ENCODE peak calls at places on chromosome 15, in nine cellular contexts. V is stimulated activated CD4-positive, alpha-beta T cell treated with anti-CD3 and anti-CD28 coated beads, Interleukin-4, amount 100 ng/mL, for 48 hours; H is CD4-positive, alpha-beta memory T cell; G is endothelial cell of umbilical vein; O is psoas muscle; J is frontal cortex; F is heart right ventricle; B is AML-193; E is CD8-positive, alpha-beta T cell. R is an unnamed sample.

GRCh38 chr15:20349774-20350498 is 191.7 kb downstream of the GOLGA6L6 start:
- DNase-seq in V (no peak), H (no peak), G (no peak), O (peak; percentile 59), J (peak; percentile 33), F (no peak), B (no peak), E (peak; percentile 6), R (no peak)

GRCh38 chr15:49082960-49083359 is 36.7 kb upstream of the SECISBP2L start:
- DNase-seq in V (no peak), H (no peak), G (no peak), O (no peak), J (no peak), F (no peak), B (no peak), E (no peak), R (no peak)

GRCh38 chr15:29050870-29051269 is 165.1 kb downstream of the APBA2 start:
- DNase-seq in V (peak; percentile 10), H (no peak), G (no peak), O (no peak), J (no peak), F (no peak), B (no peak), E (no peak), R (no peak)

GRCh38 chr15:78461171-78461881 is 23.3 kb downstream of the IREB2 start:
- DNase-seq in V (no peak), H (peak; percentile 17), G (peak; percentile 9), O (no peak), J (no peak), F (no peak), B (no peak), E (peak; percentile 15), R (no peak)

GRCh38 chr15:68608206-68608843 is 29.5 kb downstream of the CORO2B start:
- DNase-seq in V (no peak), H (no peak), G (peak; percentile 56), O (peak; percentile 96), J (no peak), F (peak; percentile 84), B (no peak), E (no peak), R (no peak)

GRCh38 chr15:36406366-36406765 is 173.1 kb upstream of the CDIN1 start:
- DNase-seq in V (no peak), H (no peak), G (no peak), O (no peak), J (peak; percentile 2), F (no peak), B (no peak), E (no peak), R (no peak)

GRCh38 chr15:74172751-74173544 is 562 bp upstream of the ISLR start:
- DNase-seq in V (no peak), H (no peak), G (no peak), O (peak; percentile 85), J (no peak), F (peak; percentile 83), B (no peak), E (no peak), R (no peak)

GRCh38 chr15:77030042-77030927 is 35.4 kb downstream of the PSTPIP1 start:
- DNase-seq in V (no peak), H (no peak), G (no peak), O (peak; percentile 48), J (no peak), F (no peak), B (no peak), E (no peak), R (no peak)

GRCh38 chr15:48928877-48929538 is 34.7 kb downstream of the SHC4 start:
- DNase-seq in V (peak; percentile 44), H (no peak), G (no peak), O (no peak), J (no peak), F (no peak), B (no peak), E (no peak), R (no peak)

GRCh38 chr15:51267047-51267713 is 71.2 kb downstream of the CYP19A1 start:
- DNase-seq in V (no peak), H (no peak), G (no peak), O (no peak), J (no peak), F (no peak), B (no peak), E (no peak), R (no peak)

GRCh38 chr15:88911766-88912118 is 1.4 kb downstream of the MFGE8 start:
- DNase-seq in V (no peak), H (no peak), G (no peak), O (peak; percentile 86), J (no peak), F (peak; percentile 69), B (no peak), E (no peak), R (no peak)

GRCh38 chr15:53837263-53837662 is 77.8 kb upstream of the WDR72 start:
- DNase-seq in V (no peak), H (no peak), G (no peak), O (no peak), J (no peak), F (no peak), B (no peak), E (no peak), R (peak; percentile 29)

GRCh38 chr15:85406916-85407315 is 26.5 kb downstream of the AKAP13 start:
- DNase-seq in V (no peak), H (no peak), G (no peak), O (no peak), J (no peak), F (no peak), B (no peak), E (no peak), R (no peak)

GRCh38 chr15:49015896-49016295 is 30.4 kb downstream of the SECISBP2L start:
- DNase-seq in V (no peak), H (no peak), G (no peak), O (no peak), J (no peak), F (no peak), B (no peak), E (no peak), R (no peak)

GRCh38 chr15:97849183-97849582 is 111.3 kb upstream of the ARRDC4 start:
- DNase-seq in V (no peak), H (no peak), G (no peak), O (no peak), J (no peak), F (no peak), B (no peak), E (no peak), R (no peak)

GRCh38 chr15:84880007-84880406 is 4.5 kb upstream of the SLC28A1 start:
- DNase-seq in V (no peak), H (no peak), G (no peak), O (no peak), J (no peak), F (no peak), B (no peak), E (no peak), R (no peak)

GRCh38 chr15:64808785-64809453 is 16.5 kb downstream of the PIF1 start:
- DNase-seq in V (no peak), H (no peak), G (no peak), O (no peak), J (no peak), F (no peak), B (no peak), E (no peak), R (no peak)

GRCh38 chr15:57130956-57131355 is 212.5 kb downstream of the TCF12 start:
- DNase-seq in V (no peak), H (no peak), G (no peak), O (no peak), J (no peak), F (no peak), B (no peak), E (no peak), R (no peak)

GRCh38 chr15:40421246-40422157 is 15.9 kb downstream of the IVD start:
- DNase-seq in V (peak; percentile 79), H (peak; percentile 77), G (peak; percentile 61), O (peak; percentile 90), J (no peak), F (peak; percentile 76), B (peak; percentile 67), E (peak; percentile 84), R (peak; percentile 64)

GRCh38 chr15:45262906-45263456 is 10.9 kb downstream of the SLC28A2 start:
- DNase-seq in V (no peak), H (no peak), G (no peak), O (no peak), J (no peak), F (no peak), B (no peak), E (no peak), R (no peak)

GRCh38 chr15:47358876-47359275 is 358.4 kb upstream of the SEMA6D start:
- DNase-seq in V (no peak), H (no peak), G (no peak), O (no peak), J (no peak), F (no peak), B (no peak), E (no peak), R (no peak)

R was measured in NCI-H1930.